ENCODE peak calls at places on chromosome 17, in four cellular contexts. Y, C, R and S are unnamed samples.

GRCh38 chr17:74959826-74960738 is 12.5 kb downstream of the HID1 start:
- DNase-seq in Y (no peak), C (no peak), R (no peak), S (peak; percentile 61)

GRCh38 chr17:44095647-44096496 is 25.3 kb downstream of the G6PC3 start:
- DNase-seq in R (peak; percentile 95), Y (no peak), C (no peak), S (no peak)

GRCh38 chr17:13415877-13416416 is 185.8 kb downstream of the HS3ST3A1 start:
- DNase-seq in R (peak; percentile 94), Y (no peak), C (no peak), S (no peak)

GRCh38 chr17:3527896-3528603 is 29.6 kb downstream of the TRPV3 start:
- DNase-seq in Y (no peak), R (no peak), C (no peak), S (no peak)

GRCh38 chr17:18038149-18038850 is 668 bp downstream of the ATPAF2 start:
- DNase-seq in C (no peak), Y (no peak), R (no peak), S (no peak)

GRCh38 chr17:2025220-2025621 is at the start of gene RTN4RL1:
- DNase-seq in R (no peak), C (peak; percentile 64), Y (peak; percentile 72), S (peak; percentile 92)

GRCh38 chr17:42518046-42518754 is 17.8 kb upstream of the NAGLU start:
- DNase-seq in R (peak; percentile 91), Y (no peak), C (no peak), S (no peak)

GRCh38 chr17:72373910-72374741 is 253.3 kb downstream of the SOX9 start:
- DNase-seq in R (no peak), Y (no peak), C (no peak), S (no peak)

GRCh38 chr17:57993471-57994365 is 5.7 kb upstream of the VEZF1 start:
- DNase-seq in R (no peak), Y (no peak), C (no peak), S (peak; percentile 40)

GRCh38 chr17:14211246-14211645 is 25.4 kb downstream of the CDRT15 start:
- DNase-seq in R (no peak), C (no peak), Y (no peak), S (no peak)

GRCh38 chr17:50364715-50365114 is 8.3 kb downstream of the MRPL27 start:
- DNase-seq in R (no peak), Y (no peak), C (no peak), S (no peak)

GRCh38 chr17:29645516-29646051 is 22.9 kb upstream of the CORO6 start:
- DNase-seq in Y (no peak), R (peak; percentile 49), C (no peak), S (no peak)